ENCODE peak calls at places on chromosomes 4 and X, in seven cellular contexts. X is HepG2, L is K562, K is HCT116, O is GM12878, J is H1, Q is endothelial cell of umbilical vein. U is an unnamed sample.

GRCh38 chr4:53614616-53615015 is 23.3 kb upstream of the LNX1 start:
- DNase-seq in X (no peak), L (no peak), K (no peak), O (no peak), J (no peak), Q (no peak), U (no peak)

GRCh38 chr4:24856586-24856985 is 56.3 kb downstream of the CCDC149 start:
- DNase-seq in X (no peak), L (no peak), K (no peak), O (peak), J (no peak), Q (no peak), U (no peak)

GRCh38 chrX:18271309-18271708 is 50.6 kb upstream of the BEND2 start:
- DNase-seq in X (no peak), L (no peak), K (no peak), O (no peak), J (no peak), Q (no peak), U (no peak)

GRCh38 chr4:8233672-8234484 is 34.8 kb downstream of the SH3TC1 start:
- DNase-seq in X (no peak), L (no peak), K (no peak), O (no peak), J (no peak), Q (no peak), U (no peak)

GRCh38 chr4:2416564-2417195 is 1.8 kb downstream of the ZFYVE28 start:
- DNase-seq in X (no peak), L (peak), K (no peak), O (no peak), J (no peak), Q (peak), U (no peak)

GRCh38 chr4:14375816-14376215 is 626.5 kb upstream of the CPEB2 start:
- DNase-seq in X (no peak), L (no peak), K (no peak), O (no peak), J (no peak), Q (no peak), U (no peak)

GRCh38 chr4:151730003-151730559 is 30.7 kb downstream of the GATB start:
- DNase-seq in X (no peak), L (no peak), K (peak), O (no peak), J (no peak), Q (no peak), U (no peak)

GRCh38 chr4:123416462-123416861 is 19.9 kb downstream of the SPRY1 start:
- DNase-seq in X (no peak), L (no peak), K (no peak), O (no peak), J (no peak), Q (no peak), U (no peak)

GRCh38 chr4:16684083-16684482 is 214.4 kb downstream of the LDB2 start:
- DNase-seq in X (no peak), L (no peak), K (no peak), O (no peak), J (no peak), Q (peak), U (no peak)

GRCh38 chrX:20139966-20140365 is 1.7 kb downstream of the EIF1AX start:
- DNase-seq in X (no peak), L (no peak), K (no peak), O (no peak), J (no peak), Q (no peak), U (no peak)

GRCh38 chr4:53481586-53481985 is 104.1 kb downstream of the FIP1L1 start:
- DNase-seq in X (no peak), L (no peak), K (no peak), O (no peak), J (no peak), Q (no peak), U (no peak)

GRCh38 chr4:53040459-53040815 is 178.3 kb downstream of the RASL11B start:
- DNase-seq in X (no peak), L (no peak), K (no peak), O (no peak), J (no peak), Q (no peak), U (no peak)

GRCh38 chr4:75708218-75708691 is 16.1 kb upstream of the USO1 start:
- DNase-seq in X (peak), L (no peak), K (no peak), O (no peak), J (no peak), Q (no peak), U (no peak)

GRCh38 chr4:168634276-168634802 is 137.5 kb downstream of the PALLD start:
- DNase-seq in X (no peak), L (no peak), K (no peak), O (no peak), J (no peak), Q (peak), U (peak)

GRCh38 chrX:119887721-119888425 is 7.8 kb upstream of the AKAP14 start:
- DNase-seq in X (peak), L (peak), K (peak), O (no peak), J (peak), Q (peak), U (no peak)

GRCh38 chr4:124846306-124846705 is 133.8 kb upstream of the ANKRD50 start:
- DNase-seq in X (no peak), L (no peak), K (no peak), O (no peak), J (no peak), Q (no peak), U (no peak)

GRCh38 chr4:7140062-7140691 is 52.2 kb upstream of the SORCS2 start:
- DNase-seq in X (no peak), L (no peak), K (no peak), O (no peak), J (no peak), Q (no peak), U (no peak)

GRCh38 chr4:126458993-126459392 is 1144.2 kb downstream of the FAT4 start:
- DNase-seq in X (no peak), L (no peak), K (no peak), O (no peak), J (no peak), Q (no peak), U (no peak)

GRCh38 chrX:94932278-94932965 is 1258.4 kb downstream of the FAM133A start:
- DNase-seq in X (no peak), L (no peak), K (no peak), O (peak), J (no peak), Q (no peak), U (no peak)

GRCh38 chr4:48268956-48269860 is at the start of gene TEC:
- DNase-seq in X (no peak), L (peak), K (peak), O (no peak), J (peak), Q (peak), U (no peak)

GRCh38 chr4:70903282-70903603 is 1.1 kb downstream of the MOB1B start:
- DNase-seq in X (no peak), L (peak), K (no peak), O (no peak), J (no peak), Q (peak), U (no peak)

GRCh38 chrX:52574416-52575275 is 57.8 kb upstream of the XAGE1B start:
- DNase-seq in X (peak), L (peak), K (peak), O (peak), J (no peak), Q (peak), U (peak)

GRCh38 chr4:75662626-75663025 is 10.6 kb downstream of the G3BP2 start:
- DNase-seq in X (no peak), L (no peak), K (no peak), O (no peak), J (no peak), Q (no peak), U (no peak)

GRCh38 chr4:47623916-47624554 is 139.0 kb downstream of the ATP10D start:
- DNase-seq in X (no peak), L (no peak), K (no peak), O (no peak), J (no peak), Q (no peak), U (peak)

DNA sequence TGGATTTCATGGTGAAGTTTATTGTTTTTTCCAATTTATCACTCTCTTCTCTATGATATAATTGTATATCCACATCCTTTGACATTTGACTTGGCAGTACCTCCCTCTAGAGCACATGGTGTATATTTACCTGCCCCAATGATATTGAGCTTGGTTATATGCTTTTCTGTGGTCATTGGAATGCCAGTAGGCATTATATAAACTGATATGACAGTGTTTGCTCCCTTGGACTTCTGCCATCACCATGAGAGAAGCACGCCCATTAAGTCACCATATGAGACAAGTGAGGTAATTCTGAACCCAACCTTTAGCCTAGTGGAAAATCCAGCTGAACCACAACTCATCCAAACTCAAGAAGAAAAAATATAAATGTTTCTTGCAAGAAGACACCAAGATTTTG is 2761.5 kb downstream of the ARAP2 start:
- DNase-seq in X (no peak), L (no peak), K (no peak), O (no peak), J (no peak), Q (no peak), U (no peak)
- TF ChIP-seq POLR2AphosphoS5 in X (no peak), L (no peak), K (no peak), O (no peak), J (no peak), Q (no peak), U (no peak)

GRCh38 chrX:131068945-131069719 is 11.0 kb downstream of the ARHGAP36 start:
- DNase-seq in X (peak), L (peak), K (peak), O (no peak), J (no peak), Q (peak), U (no peak)

GRCh38 chrX:131067216-131067615 is 9.1 kb downstream of the ARHGAP36 start:
- DNase-seq in X (no peak), L (no peak), K (no peak), O (no peak), J (no peak), Q (no peak), U (no peak)

GRCh38 chrX:131063613-131064012 is 5.5 kb downstream of the ARHGAP36 start:
- DNase-seq in X (no peak), L (peak), K (no peak), O (no peak), J (no peak), Q (no peak), U (no peak)

GRCh38 chrX:131067846-131068745 is 9.9 kb downstream of the ARHGAP36 start:
- DNase-seq in X (no peak), L (no peak), K (no peak), O (no peak), J (no peak), Q (no peak), U (no peak)

GRCh38 chrX:131066237-131066636 is 8.1 kb downstream of the ARHGAP36 start:
- DNase-seq in X (no peak), L (no peak), K (no peak), O (no peak), J (no peak), Q (no peak), U (no peak)
- H3K9ac ChIP-seq in X (no peak), L (no peak), K (no peak), O (no peak), J (no peak), Q (no peak), U (no peak)

GRCh38 chr4:185969657-185970056 is 99.3 kb upstream of the TLR3 start:
- DNase-seq in X (peak), L (no peak), K (no peak), O (no peak), J (no peak), Q (no peak), U (no peak)

GRCh38 chr4:185966997-185967775 is 101.8 kb upstream of the TLR3 start:
- DNase-seq in X (no peak), L (no peak), K (no peak), O (no peak), J (no peak), Q (peak), U (no peak)

GRCh38 chr4:185966549-185966948 is 102.4 kb upstream of the TLR3 start:
- DNase-seq in X (no peak), L (no peak), K (no peak), O (no peak), J (no peak), Q (no peak), U (no peak)

DNA sequence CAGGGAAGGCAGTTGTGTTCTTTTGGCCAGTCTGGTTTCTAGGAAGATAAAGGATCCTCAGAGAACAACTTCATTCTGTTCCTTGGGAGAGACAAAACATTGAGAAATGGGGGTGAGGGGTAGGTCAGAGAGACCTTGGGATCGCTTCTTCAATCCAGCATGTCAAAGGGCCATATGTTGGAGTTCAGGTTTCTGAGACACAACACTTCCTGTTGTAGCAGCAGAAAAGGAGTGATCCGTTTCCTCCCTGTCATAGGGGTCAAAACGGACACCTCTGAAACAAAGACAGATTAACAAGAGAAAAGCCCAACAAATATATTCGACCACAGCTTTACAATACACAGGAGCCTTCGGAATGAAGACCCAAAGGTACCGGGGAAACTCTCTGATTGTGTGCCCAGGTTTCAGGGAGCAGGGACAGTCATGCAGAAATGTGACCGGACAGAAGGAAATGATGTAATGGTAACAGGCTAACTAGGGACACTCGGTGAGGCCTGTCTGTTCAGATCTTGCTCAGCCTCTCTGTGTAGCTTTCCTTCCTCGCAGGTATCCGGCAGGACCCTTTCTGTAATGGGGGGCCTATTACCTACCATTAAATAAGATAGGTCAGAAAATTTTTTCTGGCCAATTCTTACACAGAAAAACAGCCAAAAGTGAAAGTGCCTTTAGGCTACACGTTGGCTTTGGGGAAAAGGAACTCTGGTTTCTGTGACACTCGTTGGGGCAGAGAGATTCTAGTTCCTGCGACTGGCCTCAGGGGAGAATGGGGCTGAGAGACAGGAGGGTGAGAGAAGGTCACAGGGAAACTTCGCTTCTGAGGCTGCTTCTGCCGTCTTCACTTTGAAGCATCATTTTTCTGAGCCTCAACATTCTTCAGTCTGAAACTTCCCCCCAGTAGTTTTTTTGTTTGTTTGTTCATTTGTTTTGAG is 103.2 kb upstream of the TLR3 start:
- DNase-seq in X (no peak), L (no peak), K (no peak), O (peak), J (no peak), Q (peak), U (no peak)
- TF ChIP-seq EZH2 in X (no peak), L (no peak), K (no peak), O (no peak), J (no peak), Q (no peak), U (no peak)

GRCh38 chr4:41069268-41069667 is 145.1 kb downstream of the APBB2 start:
- DNase-seq in X (no peak), L (no peak), K (no peak), O (no peak), J (no peak), Q (no peak), U (no peak)
- TF ChIP-seq POLR2AphosphoS5 in X (no peak), L (no peak), K (no peak), O (no peak), J (no peak), Q (no peak), U (no peak)

GRCh38 chr4:177737387-177737965 is 295.2 kb upstream of the AGA start:
- DNase-seq in X (no peak), L (no peak), K (no peak), O (no peak), J (no peak), Q (no peak), U (no peak)

DNA sequence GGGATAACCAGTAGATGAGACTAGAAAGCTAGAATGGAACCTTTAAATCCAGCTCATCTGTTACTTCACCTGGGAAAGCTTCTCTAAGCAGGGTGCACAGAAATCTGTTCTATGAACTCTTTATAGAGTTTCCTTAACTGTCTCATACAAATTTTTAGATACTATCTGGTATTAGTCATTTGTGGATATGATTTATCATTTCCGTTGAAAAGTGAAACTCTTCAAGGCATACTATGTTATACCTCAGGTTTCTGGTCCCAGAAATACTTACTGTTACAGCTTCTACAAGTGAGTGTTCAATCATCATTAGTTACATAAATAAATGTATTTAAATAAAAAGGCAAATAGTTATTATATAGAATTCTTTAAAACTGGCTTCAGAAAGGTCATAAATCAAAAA is 298.3 kb upstream of the AGA start:
- DNase-seq in X (no peak), L (no peak), K (no peak), O (no peak), J (no peak), Q (no peak), U (no peak)
- H3K9ac ChIP-seq in X (no peak), L (no peak), K (no peak), O (no peak), J (no peak), Q (no peak), U (no peak)

GRCh38 chr4:10438924-10439323 is 18.3 kb downstream of the ZNF518B start:
- DNase-seq in X (no peak), L (no peak), K (no peak), O (no peak), J (no peak), Q (no peak), U (no peak)
- TF ChIP-seq EZH2 in X (no peak), L (no peak), K (no peak), O (no peak), J (no peak), Q (no peak), U (no peak)